ENCODE peak calls at places on chromosomes 3 and 15, in ten cellular contexts. U, S, Y, W, Q, N, F, K, V and L are unnamed samples. For H3K4me1, the result is how much of the 10 kb centered on the place peaks cover.

GRCh38 chr3:28835751-28836150 is 445.1 kb upstream of the RBMS3 start:
- DNase-seq in W (peak), V (no peak), U (no peak), F (peak), S (no peak), Y (peak), N (no peak), Q (no peak), K (peak), L (peak)

GRCh38 chr3:189041482-189042090 is 130.2 kb upstream of the TPRG1 start:
- DNase-seq in F (peak), S (no peak), Y (peak), N (no peak), K (no peak), W (peak), U (peak), V (peak), Q (peak), L (no peak)

GRCh38 chr3:119588112-119588511 is 8.8 kb downstream of the ADPRH start:
- DNase-seq in Q (no peak), S (peak), N (no peak), F (peak), U (no peak), W (no peak), Y (no peak), V (no peak), K (no peak), L (peak)

GRCh38 chr3:195259146-195259563 is 11.8 kb downstream of the XXYLT1 start:
- DNase-seq in V (no peak), K (no peak), N (no peak), U (peak), Y (peak), W (peak), S (no peak), Q (no peak), F (no peak), L (no peak)

GRCh38 chr15:66163553-66163952 is 90.0 kb downstream of the MEGF11 start:
- DNase-seq in S (no peak), K (no peak), N (no peak), Q (no peak), W (no peak), Y (no peak), F (no peak), V (no peak), U (no peak), L (no peak)

GRCh38 chr15:58474741-58475323 is 43.0 kb downstream of the LIPC start:
- DNase-seq in N (no peak), V (no peak), Y (no peak), Q (no peak), U (no peak), W (no peak), S (no peak), K (no peak), F (no peak), L (no peak)

GRCh38 chr3:121844892-121845291 is 9.9 kb downstream of the EAF2 start:
- DNase-seq in U (no peak), Q (no peak), F (no peak), N (no peak), K (no peak), W (no peak), Y (no peak), V (no peak), S (no peak), L (no peak)

GRCh38 chr3:25103391-25103790 is 324.7 kb upstream of the RARB start:
- DNase-seq in Y (no peak), U (no peak), K (no peak), W (no peak), N (no peak), Q (no peak), V (no peak), F (no peak), S (no peak), L (no peak)

GRCh38 chr3:158443632-158444031 is 127.4 kb upstream of the MLF1 start:
- DNase-seq in K (no peak), S (no peak), N (no peak), U (no peak), F (no peak), Q (no peak), Y (no peak), W (no peak), V (no peak), L (no peak)

GRCh38 chr3:16945330-16945729 is 60.6 kb downstream of the PLCL2 start:
- DNase-seq in Q (no peak), N (no peak), V (no peak), U (peak), W (no peak), S (no peak), Y (no peak), F (no peak), K (no peak), L (no peak)

GRCh38 chr15:64892850-64893403 is 18.8 kb upstream of the ANKDD1A start:
- DNase-seq in Q (no peak), V (no peak), N (no peak), K (no peak), U (no peak), F (no peak), Y (peak), S (no peak), W (peak), L (peak)

GRCh38 chr3:3586843-3587626 is 212.2 kb upstream of the LRRN1 start:
- DNase-seq in N (no peak), U (no peak), W (no peak), K (no peak), V (no peak), Q (no peak), S (no peak), F (no peak), Y (no peak), L (no peak)

GRCh38 chr15:41115088-41115651 is 910 bp downstream of the INO80 start:
- DNase-seq in V (no peak), N (no peak), F (no peak), K (no peak), Q (peak), U (peak), Y (peak), W (no peak), S (no peak), L (no peak)

GRCh38 chr15:35243758-35244157 is 158.7 kb upstream of the NANOGP8 start:
- DNase-seq in V (no peak), W (no peak), Q (no peak), U (no peak), K (no peak), N (no peak), Y (no peak), F (no peak), S (no peak), L (no peak)

GRCh38 chr3:189369636-189370035 is 197.9 kb downstream of the TPRG1 start:
- DNase-seq in U (no peak), N (no peak), S (no peak), Q (no peak), K (no peak), Y (no peak), F (no peak), W (no peak), V (no peak), L (no peak)

GRCh38 chr3:139357899-139358298 is 14.1 kb downstream of the MRPS22 start:
- DNase-seq in W (no peak), N (no peak), U (no peak), Q (no peak), S (no peak), F (no peak), Y (no peak), V (no peak), K (no peak), L (no peak)

GRCh38 chr3:167684389-167684993 is 30.7 kb upstream of the WDR49 start:
- DNase-seq in U (peak), F (peak), Y (peak), V (no peak), K (no peak), N (no peak), Q (peak), S (no peak), W (no peak), L (no peak)

GRCh38 chr15:47754312-47754711 is 37.0 kb downstream of the SEMA6D start:
- DNase-seq in U (peak), N (no peak), K (no peak), S (no peak), V (no peak), W (no peak), F (no peak), Y (no peak), Q (no peak), L (no peak)

GRCh38 chr3:17795733-17796132 is 53.3 kb upstream of the TBC1D5 start:
- DNase-seq in N (no peak), Y (no peak), S (no peak), Q (no peak), W (no peak), U (no peak), K (no peak), F (no peak), V (no peak), L (no peak)

GRCh38 chr15:39095218-39095879 is 485.5 kb upstream of the THBS1 start:
- DNase-seq in U (no peak), V (no peak), Y (peak), K (no peak), Q (no peak), W (no peak), N (no peak), S (no peak), F (no peak), L (no peak)

GRCh38 chr3:20849975-20850374 is 664.0 kb upstream of the SGO1 start:
- DNase-seq in S (no peak), Q (no peak), K (no peak), W (no peak), N (no peak), V (no peak), F (no peak), U (no peak), Y (no peak), L (no peak)

GRCh38 chr15:100905855-100906254 is 13.3 kb upstream of the LRRK1 start:
- DNase-seq in W (no peak), F (no peak), V (no peak), U (no peak), S (peak), K (no peak), N (peak), Q (no peak), Y (peak), L (no peak)

GRCh38 chr15:57330619-57331018 is 45.7 kb upstream of the CGNL1 start:
- DNase-seq in S (no peak), U (peak), Y (no peak), V (no peak), W (no peak), Q (no peak), N (no peak), F (no peak), K (no peak), L (no peak)

GRCh38 chr3:179036226-179036625 is 35.4 kb downstream of the ZMAT3 start:
- DNase-seq in Y (no peak), W (no peak), K (no peak), F (no peak), N (no peak), U (no peak), Q (no peak), S (no peak), V (no peak), L (no peak)

GRCh38 chr3:37291275-37291700 is 116.9 kb upstream of the LRRFIP2 start:
- DNase-seq in Q (no peak), F (no peak), N (no peak), K (no peak), Y (no peak), S (no peak), V (no peak), W (no peak), U (peak), L (no peak)

GRCh38 chr3:71172176-71172575 is 411.4 kb downstream of the FOXP1 start:
- DNase-seq in N (no peak), S (no peak), W (no peak), K (no peak), F (no peak), U (no peak), Q (no peak), V (no peak), Y (no peak), L (no peak)

GRCh38 chr15:93261845-93262244 is 172.8 kb upstream of the RGMA start:
- DNase-seq in V (no peak), K (no peak), W (no peak), Q (no peak), Y (no peak), N (no peak), S (no peak), U (no peak), F (no peak), L (no peak)

GRCh38 chr3:63724987-63725386 is 72.5 kb downstream of the SNTN start:
- DNase-seq in V (no peak), F (peak), N (no peak), Q (peak), K (no peak), U (peak), Y (peak), W (no peak), S (no peak), L (no peak)

GRCh38 chr15:82118040-82118439 is 72.2 kb upstream of the MEX3B start:
- DNase-seq in W (no peak), F (no peak), U (no peak), S (no peak), Q (no peak), K (no peak), Y (no peak), N (no peak), V (no peak), L (no peak)

GRCh38 chr3:183285828-183286457 is 32.9 kb downstream of the B3GNT5 start:
- DNase-seq in N (peak), S (peak), K (peak), Y (no peak), F (peak), V (peak), W (peak), U (peak), Q (peak), L (peak)

GRCh38 chr3:34183581-34184313 is 385.3 kb downstream of the PDCD6IP start:
- DNase-seq in K (no peak), Y (no peak), U (no peak), S (no peak), Q (no peak), W (no peak), N (no peak), F (no peak), V (no peak), L (no peak)

GRCh38 chr15:43509002-43509922 is 8.1 kb upstream of the MAP1A start:
- DNase-seq in V (no peak), Q (no peak), Y (peak), F (no peak), S (peak), K (no peak), N (no peak), W (no peak), U (no peak), L (no peak)

GRCh38 chr3:134328147-134328591 is 46.1 kb downstream of the AMOTL2 start:
- DNase-seq in Q (no peak), K (no peak), W (no peak), Y (peak), S (peak), F (no peak), N (peak), U (peak), V (no peak), L (no peak)

DNA sequence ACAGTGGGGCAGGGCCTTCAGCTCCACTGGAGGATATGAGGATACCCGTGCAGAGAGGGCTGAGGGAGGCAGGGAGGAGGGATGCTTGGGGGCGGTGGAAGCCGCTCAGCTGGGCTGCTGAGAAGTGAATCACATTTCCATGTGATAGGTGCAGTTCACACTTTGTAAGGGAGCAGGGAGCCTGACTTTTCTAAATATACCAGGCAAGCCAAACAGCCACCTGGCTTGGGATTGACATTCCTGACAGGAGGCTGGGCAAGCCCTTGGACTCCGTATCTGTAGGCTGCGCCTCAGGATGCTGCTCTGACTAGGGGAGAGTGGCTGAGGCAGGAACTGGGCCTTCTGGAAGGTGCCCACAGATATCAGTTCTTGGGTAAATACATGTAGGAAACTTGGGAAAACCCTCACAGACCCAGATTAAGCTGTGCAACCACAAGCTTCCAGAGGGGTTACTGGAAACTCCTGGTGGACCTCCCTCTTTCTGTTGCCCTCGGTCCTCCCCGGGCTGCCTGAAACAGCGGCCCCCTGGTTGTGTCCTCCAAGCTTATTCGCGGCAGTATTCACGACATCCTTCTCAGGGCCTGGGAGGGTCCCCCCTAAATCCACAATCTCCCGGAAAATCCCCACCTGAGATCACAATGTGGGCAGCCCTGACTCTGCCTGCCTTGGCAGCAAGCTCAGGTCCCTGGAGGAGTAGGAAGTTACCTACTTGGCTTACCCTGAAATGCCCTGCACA is 33.0 kb upstream of the ADCY5 start:
- DNase-seq in U (no peak), Y (peak), N (peak), V (no peak), F (no peak), Q (no peak), S (no peak), K (no peak), W (peak), L (no peak)
- H3K27ac ChIP-seq in U (no peak), Y (no peak), N (no peak), V (no peak), F (no peak), Q (no peak), S (no peak), K (no peak), W (no peak), L (no peak)

DNA sequence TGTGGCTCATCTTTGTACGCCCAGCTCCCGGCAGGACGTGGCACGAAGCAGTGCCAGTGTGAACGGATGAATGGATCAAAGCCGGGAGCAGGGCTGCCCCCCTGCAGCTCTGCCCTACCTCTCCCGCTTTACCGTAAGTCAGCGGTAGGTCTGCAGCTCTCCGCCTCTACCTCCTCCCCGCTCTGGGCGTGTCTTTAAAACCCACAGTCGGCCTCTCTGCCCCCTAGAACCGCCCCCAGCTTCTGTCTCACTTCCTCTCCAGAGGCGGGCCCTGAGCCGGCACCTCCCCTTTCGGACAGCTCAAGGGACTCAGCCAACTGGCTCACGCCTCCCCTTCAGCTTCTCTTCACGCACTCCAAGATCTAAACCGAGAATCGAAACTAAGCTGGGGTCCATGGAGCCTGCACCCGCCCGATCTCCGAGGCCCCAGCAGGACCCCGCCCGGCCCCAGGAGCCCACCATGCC is at the start of gene PML:
- DNase-seq in K (peak), W (peak), F (peak), Y (peak), S (peak), U (peak), Q (peak), N (peak), V (peak), L (peak)
- H3K4me1 ChIP-seq in K (under half), W (half or more), F (half or more), Y (under half), S (half or more), U (under half), Q (under half), N (half or more), V (half or more), L (half or more)

GRCh38 chr3:159860269-159860668 is 128.4 kb upstream of the IL12A start:
- DNase-seq in Q (no peak), N (no peak), F (no peak), U (no peak), W (no peak), K (no peak), S (no peak), Y (no peak), V (no peak), L (no peak)

GRCh38 chr3:159859836-159860235 is 128.8 kb upstream of the IL12A start:
- DNase-seq in U (no peak), N (no peak), F (no peak), V (no peak), W (no peak), S (no peak), Y (no peak), K (no peak), Q (no peak), L (no peak)

GRCh38 chr3:159859424-159859823 is 129.2 kb upstream of the IL12A start:
- DNase-seq in W (no peak), K (no peak), S (no peak), U (no peak), Q (no peak), F (no peak), N (no peak), V (no peak), Y (no peak), L (no peak)

GRCh38 chr3:159860727-159861126 is 127.9 kb upstream of the IL12A start:
- DNase-seq in U (no peak), N (no peak), F (no peak), Y (no peak), Q (no peak), W (no peak), K (no peak), V (no peak), S (no peak), L (no peak)

GRCh38 chr3:159861369-159861987 is 127.2 kb upstream of the IL12A start:
- DNase-seq in Q (no peak), K (no peak), F (no peak), N (no peak), U (no peak), Y (no peak), V (no peak), S (no peak), W (no peak), L (no peak)
- H3K27ac ChIP-seq in Q (no peak), K (no peak), F (no peak), N (no peak), U (no peak), Y (peak), V (peak), S (peak), W (no peak), L (peak)

GRCh38 chr15:68279218-68279533 is 1.6 kb downstream of the FEM1B start:
- DNase-seq in U (no peak), K (no peak), S (no peak), Y (no peak), V (no peak), F (no peak), W (no peak), Q (no peak), N (no peak), L (no peak)
- H3K4me1 ChIP-seq in U (under half), K (under half), S (under half), Y (under half), V (under half), F (under half), W (half or more), Q (under half), N (half or more), L (half or more)